ENCODE peak calls at places on chromosome 10, in nine cellular contexts. P is NCI-H1694, U is A549, J is cardiac fibroblast, B is GM04504, W is left kidney, O is NCI-H1092, V is lower leg skin, Y is HT-29. X is an unnamed sample.

GRCh38 chr10:4074559-4075407 is 289.8 kb upstream of the KLF6 start:
- DNase-seq in P (no peak), U (no peak), J (peak), B (no peak), W (no peak), O (no peak), V (no peak), Y (no peak), X (no peak)

GRCh38 chr10:117408436-117409384 is 33.5 kb upstream of the PDZD8 start:
- DNase-seq in P (no peak), U (no peak), J (no peak), B (no peak), W (no peak), O (no peak), V (peak), Y (no peak), X (no peak)

GRCh38 chr10:77622822-77623410 is 14.7 kb downstream of the KCNMA1 start:
- DNase-seq in P (no peak), U (no peak), J (no peak), B (no peak), W (no peak), O (no peak), V (no peak), Y (no peak), X (no peak)

GRCh38 chr10:1737222-1738061 is at the start of gene ADARB2:
- DNase-seq in P (peak), U (no peak), J (no peak), B (no peak), W (peak), O (peak), V (no peak), Y (no peak), X (peak)

GRCh38 chr10:54843085-54843646 is 42.1 kb upstream of the PCDH15 start:
- DNase-seq in P (no peak), U (no peak), J (no peak), B (no peak), W (peak), O (no peak), V (no peak), Y (no peak), X (peak)

GRCh38 chr10:97849101-97849490 is 547 bp upstream of the GOLGA7B start:
- DNase-seq in P (no peak), U (no peak), J (no peak), B (no peak), W (no peak), O (no peak), V (no peak), Y (peak), X (peak)

GRCh38 chr10:35971397-35971796 is 329.3 kb upstream of the FZD8 start:
- DNase-seq in P (no peak), U (no peak), J (no peak), B (no peak), W (no peak), O (no peak), V (no peak), Y (no peak), X (no peak)

GRCh38 chr10:37704566-37704965 is 152.8 kb downstream of the ZNF248 start:
- DNase-seq in P (no peak), U (no peak), J (no peak), B (no peak), W (no peak), O (no peak), V (peak), Y (no peak), X (no peak)

GRCh38 chr10:13272164-13272571 is 27.7 kb downstream of the PHYH start:
- DNase-seq in P (peak), U (no peak), J (peak), B (peak), W (peak), O (peak), V (no peak), Y (no peak), X (no peak)

GRCh38 chr10:16843252-16843870 is 26.1 kb upstream of the RSU1 start:
- DNase-seq in P (peak), U (peak), J (peak), B (peak), W (peak), O (peak), V (no peak), Y (peak), X (peak)

GRCh38 chr10:110919971-110920881 is 822 bp downstream of the SHOC2 start:
- DNase-seq in P (peak), U (no peak), J (peak), B (no peak), W (peak), O (no peak), V (peak), Y (peak), X (peak)

GRCh38 chr10:33719005-33719703 is 384.7 kb upstream of the NRP1 start:
- DNase-seq in P (no peak), U (no peak), J (no peak), B (no peak), W (no peak), O (no peak), V (no peak), Y (no peak), X (no peak)

GRCh38 chr10:63169624-63170023 is 36.5 kb downstream of the NRBF2 start:
- DNase-seq in P (no peak), U (no peak), J (no peak), B (no peak), W (no peak), O (no peak), V (no peak), Y (no peak), X (no peak)

GRCh38 chr10:26642896-26643653 is 54.4 kb upstream of the PDSS1 start:
- DNase-seq in P (no peak), U (no peak), J (no peak), B (no peak), W (no peak), O (no peak), V (no peak), Y (no peak), X (no peak)

GRCh38 chr10:67602268-67602950 is 93.6 kb downstream of the CTNNA3 start:
- DNase-seq in P (no peak), U (no peak), J (peak), B (no peak), W (peak), O (no peak), V (no peak), Y (peak), X (no peak)

GRCh38 chr10:114940735-114941134 is 2.7 kb downstream of the TRUB1 start:
- DNase-seq in P (no peak), U (no peak), J (peak), B (no peak), W (no peak), O (no peak), V (no peak), Y (no peak), X (no peak)

GRCh38 chr10:70666960-70667798 is 5.1 kb upstream of the ADAMTS14 start:
- DNase-seq in P (no peak), U (no peak), J (peak), B (no peak), W (no peak), O (no peak), V (no peak), Y (no peak), X (no peak)

GRCh38 chr10:114874827-114875541 is 53.4 kb downstream of the FHIP2A start:
- DNase-seq in P (no peak), U (no peak), J (peak), B (no peak), W (peak), O (no peak), V (no peak), Y (no peak), X (no peak)

GRCh38 chr10:53403688-53404087 is 631.1 kb upstream of the MBL2 start:
- DNase-seq in P (no peak), U (no peak), J (peak), B (no peak), W (no peak), O (no peak), V (no peak), Y (peak), X (peak)

GRCh38 chr10:14604181-14605142 is 170.2 kb downstream of the FAM107B start:
- DNase-seq in P (peak), U (peak), J (peak), B (peak), W (peak), O (peak), V (peak), Y (peak), X (peak)

GRCh38 chr10:72638586-72639440 is 12.9 kb upstream of the MICU1 start:
- DNase-seq in P (peak), U (peak), J (no peak), B (no peak), W (peak), O (no peak), V (no peak), Y (peak), X (peak)

GRCh38 chr10:4242561-4243035 is 457.6 kb upstream of the KLF6 start:
- DNase-seq in P (no peak), U (no peak), J (peak), B (peak), W (peak), O (no peak), V (no peak), Y (peak), X (no peak)

GRCh38 chr10:46524471-46525176 is 31.8 kb downstream of the GPRIN2 start:
- DNase-seq in P (no peak), U (peak), J (peak), B (no peak), W (no peak), O (no peak), V (peak), Y (no peak), X (no peak)

GRCh38 chr10:11403116-11403515 is 208.3 kb downstream of the USP6NL start:
- DNase-seq in P (no peak), U (no peak), J (no peak), B (no peak), W (no peak), O (no peak), V (peak), Y (no peak), X (no peak)

GRCh38 chr10:129192344-129193128 is 274.5 kb upstream of the MGMT start:
- DNase-seq in P (no peak), U (no peak), J (peak), B (no peak), W (no peak), O (no peak), V (peak), Y (no peak), X (no peak)

GRCh38 chr10:34813626-34814227 is 1.4 kb downstream of the PARD3 start:
- DNase-seq in P (no peak), U (peak), J (peak), B (no peak), W (peak), O (no peak), V (no peak), Y (peak), X (no peak)

GRCh38 chr10:128280271-128280670 is 154.0 kb upstream of the MKI67 start:
- DNase-seq in P (no peak), U (no peak), J (no peak), B (no peak), W (no peak), O (no peak), V (no peak), Y (no peak), X (no peak)

GRCh38 chr10:110485541-110485940 is 12.2 kb upstream of the DUSP5 start:
- DNase-seq in P (no peak), U (no peak), J (no peak), B (no peak), W (no peak), O (no peak), V (no peak), Y (no peak), X (no peak)

GRCh38 chr10:13847201-13847631 is 260.5 kb downstream of the PRPF18 start:
- DNase-seq in P (no peak), U (no peak), J (no peak), B (no peak), W (peak), O (no peak), V (no peak), Y (no peak), X (no peak)

GRCh38 chr10:92180326-92180881 is 110.5 kb downstream of the CPEB3 start:
- DNase-seq in P (no peak), U (no peak), J (no peak), B (no peak), W (no peak), O (no peak), V (no peak), Y (no peak), X (no peak)

GRCh38 chr10:114043532-114044250 is at the start of gene ADRB1:
- DNase-seq in P (peak), U (peak), J (peak), B (no peak), W (peak), O (peak), V (peak), Y (peak), X (peak)

GRCh38 chr10:49213211-49213610 is 25.0 kb upstream of the TMEM273 start:
- DNase-seq in P (no peak), U (no peak), J (no peak), B (no peak), W (no peak), O (no peak), V (peak), Y (no peak), X (no peak)

GRCh38 chr10:110265573-110266193 is 39.0 kb downstream of the SMNDC1 start:
- DNase-seq in P (no peak), U (no peak), J (no peak), B (no peak), W (no peak), O (no peak), V (no peak), Y (no peak), X (no peak)

GRCh38 chr10:54559498-54559897 is 241.5 kb downstream of the PCDH15 start:
- DNase-seq in P (no peak), U (no peak), J (peak), B (no peak), W (no peak), O (no peak), V (no peak), Y (no peak), X (no peak)

GRCh38 chr10:33280217-33280616 is 54.2 kb downstream of the NRP1 start:
- DNase-seq in P (no peak), U (no peak), J (no peak), B (peak), W (no peak), O (no peak), V (no peak), Y (no peak), X (no peak)

X was measured in COR-L47.